ENCODE peak calls at places on chromosomes 13 and 19, in seven cellular contexts. E is IMR-90, R is H9, M is neuronal stem cell, T is H1, P is mesendoderm, D is trophoblast cell. U is an unnamed sample.

GRCh38 chr19:34135033-34135370 is 37.3 kb upstream of the LSM14A start:
- DNase-seq in E (no peak), R (no peak), M (no peak), T (no peak), P (no peak), D (no peak), U (no peak)

GRCh38 chr13:48818495-48818961 is 157.2 kb upstream of the FNDC3A start:
- DNase-seq in E (peak), R (no peak), M (no peak), T (no peak), P (peak), D (peak), U (peak)

GRCh38 chr19:8115805-8116396 is 33.5 kb downstream of the FBN3 start:
- DNase-seq in E (no peak), R (no peak), M (no peak), T (no peak), P (no peak), D (no peak), U (no peak)

GRCh38 chr19:19111138-19111835 is 27.0 kb downstream of the TMEM161A start:
- DNase-seq in E (no peak), R (no peak), M (no peak), T (no peak), P (no peak), D (no peak), U (no peak)

GRCh38 chr19:35135389-35135909 is 590 bp upstream of the LGI4 start:
- DNase-seq in E (peak), R (peak), M (peak), T (peak), P (peak), D (peak), U (peak)

GRCh38 chr19:1811472-1811894 is 593 bp downstream of the ATP8B3 start:
- DNase-seq in E (peak), R (no peak), M (no peak), T (no peak), P (peak), D (peak), U (peak)

GRCh38 chr19:3398114-3398899 is 31.9 kb downstream of the NFIC start:
- DNase-seq in E (peak), R (peak), M (no peak), T (no peak), P (peak), D (no peak), U (peak)

GRCh38 chr13:50192272-50192813 is 177.1 kb downstream of the KCNRG start:
- DNase-seq in E (no peak), R (no peak), M (no peak), T (no peak), P (no peak), D (no peak), U (no peak)

GRCh38 chr13:23007430-23007829 is 173.3 kb upstream of the SGCG start:
- DNase-seq in E (no peak), R (no peak), M (no peak), T (no peak), P (no peak), D (no peak), U (no peak)

GRCh38 chr13:77290342-77290741 is 36.6 kb downstream of the MYCBP2 start:
- DNase-seq in E (no peak), R (no peak), M (no peak), T (no peak), P (no peak), D (no peak), U (no peak)
- H3K4ac ChIP-seq in E (no peak), R (no peak), M (no peak), T (peak), P (no peak), D (no peak), U (no peak)

GRCh38 chr13:24670174-24670573 is 10.0 kb upstream of the ATP12A start:
- DNase-seq in E (no peak), R (no peak), M (no peak), T (no peak), P (no peak), D (no peak), U (no peak)
- H4K8ac ChIP-seq in E (no peak), R (no peak), M (no peak), T (no peak), P (no peak), D (no peak), U (no peak)

GRCh38 chr19:55275851-55276719 is 3.8 kb downstream of the HSPBP1 start:
- DNase-seq in E (no peak), R (no peak), M (no peak), T (no peak), P (no peak), D (no peak), U (no peak)

GRCh38 chr19:55277494-55277893 is 2.4 kb downstream of the HSPBP1 start:
- DNase-seq in E (no peak), R (no peak), M (no peak), T (no peak), P (no peak), D (no peak), U (no peak)

GRCh38 chr19:55272142-55272541 is 7.8 kb downstream of the HSPBP1 start:
- DNase-seq in E (no peak), R (no peak), M (no peak), T (no peak), P (no peak), D (no peak), U (no peak)

GRCh38 chr19:55276720-55277430 is 3.0 kb downstream of the HSPBP1 start:
- DNase-seq in E (no peak), R (no peak), M (no peak), T (no peak), P (no peak), D (no peak), U (no peak)

GRCh38 chr19:55273978-55274707 is 5.8 kb downstream of the HSPBP1 start:
- DNase-seq in E (no peak), R (no peak), M (no peak), T (no peak), P (no peak), D (no peak), U (no peak)
- H2AK5ac ChIP-seq in E (no peak), R (no peak), M (no peak), T (no peak), P (no peak), D (no peak), U (no peak)

GRCh38 chr13:39835253-39835652 is 179.8 kb downstream of the COG6 start:
- DNase-seq in E (no peak), R (no peak), M (peak), T (no peak), P (peak), D (peak), U (no peak)

GRCh38 chr13:39840201-39840600 is 184.7 kb downstream of the COG6 start:
- DNase-seq in E (no peak), R (no peak), M (no peak), T (no peak), P (no peak), D (peak), U (no peak)

GRCh38 chr13:39836038-39836437 is 180.6 kb downstream of the COG6 start:
- DNase-seq in E (no peak), R (no peak), M (no peak), T (no peak), P (peak), D (peak), U (no peak)
- H3K4ac ChIP-seq in E (no peak), R (no peak), M (no peak), T (no peak), P (no peak), D (no peak), U (no peak)

GRCh38 chr19:6787393-6787792 is 14.9 kb downstream of the VAV1 start:
- DNase-seq in E (no peak), R (no peak), M (no peak), T (no peak), P (no peak), D (no peak), U (no peak)

GRCh38 chr19:6790194-6791128 is 18.0 kb downstream of the VAV1 start:
- DNase-seq in E (no peak), R (no peak), M (no peak), T (no peak), P (no peak), D (no peak), U (no peak)

GRCh38 chr19:6793411-6793810 is 20.9 kb downstream of the VAV1 start:
- DNase-seq in E (no peak), R (no peak), M (no peak), T (no peak), P (no peak), D (no peak), U (no peak)

GRCh38 chr19:6791237-6791636 is 18.7 kb downstream of the VAV1 start:
- DNase-seq in E (no peak), R (no peak), M (no peak), T (no peak), P (no peak), D (no peak), U (no peak)

DNA sequence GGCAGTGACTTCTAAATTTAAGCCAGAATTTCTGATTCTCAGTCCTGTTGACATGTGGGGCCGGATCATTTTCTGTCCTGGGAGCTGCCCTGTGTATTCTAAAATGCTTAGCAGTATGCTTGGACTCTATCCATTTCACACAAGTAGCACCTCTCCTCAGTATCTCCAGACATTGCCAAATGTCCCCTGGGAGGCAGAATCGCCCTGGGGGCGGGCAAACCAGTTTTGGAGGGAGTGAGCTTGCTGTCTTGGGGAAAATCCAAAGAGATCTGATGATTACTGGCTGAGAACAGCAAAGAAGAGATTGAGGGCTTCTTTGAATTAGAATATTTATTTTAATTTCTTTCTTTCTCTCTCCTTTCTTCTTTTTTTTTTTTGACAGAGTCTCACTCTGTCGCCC is 16.4 kb downstream of the VAV1 start:
- DNase-seq in E (no peak), R (no peak), M (no peak), T (no peak), P (no peak), D (peak), U (no peak)
- H4K8ac ChIP-seq in E (no peak), R (no peak), M (no peak), T (no peak), P (no peak), D (no peak), U (no peak)

DNA sequence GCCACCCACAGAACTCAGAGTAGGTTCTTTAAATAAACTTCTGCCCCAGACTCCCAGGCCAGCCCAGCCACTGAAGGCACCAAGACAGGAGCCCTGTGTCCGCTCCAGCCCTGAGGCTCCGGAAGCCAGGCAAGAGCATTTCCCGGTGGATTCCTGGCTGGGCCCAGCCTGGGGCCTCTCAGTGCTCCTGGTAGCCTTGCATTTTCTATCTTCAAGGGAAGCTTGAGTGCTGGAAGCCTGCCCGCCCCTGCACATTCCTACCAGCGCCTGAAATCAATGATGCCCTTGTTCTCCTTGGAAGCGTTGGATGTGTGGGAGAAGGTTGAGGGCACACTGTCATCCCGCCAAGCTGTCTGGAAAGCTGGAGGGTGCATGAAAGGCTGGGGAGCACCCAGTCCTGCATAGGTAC is 70.3 kb downstream of the ALOX5AP start:
- DNase-seq in E (peak), R (no peak), M (no peak), T (no peak), P (peak), D (peak), U (no peak)
- H2AK5ac ChIP-seq in E (peak), R (no peak), M (no peak), T (no peak), P (no peak), D (no peak), U (peak)

DNA sequence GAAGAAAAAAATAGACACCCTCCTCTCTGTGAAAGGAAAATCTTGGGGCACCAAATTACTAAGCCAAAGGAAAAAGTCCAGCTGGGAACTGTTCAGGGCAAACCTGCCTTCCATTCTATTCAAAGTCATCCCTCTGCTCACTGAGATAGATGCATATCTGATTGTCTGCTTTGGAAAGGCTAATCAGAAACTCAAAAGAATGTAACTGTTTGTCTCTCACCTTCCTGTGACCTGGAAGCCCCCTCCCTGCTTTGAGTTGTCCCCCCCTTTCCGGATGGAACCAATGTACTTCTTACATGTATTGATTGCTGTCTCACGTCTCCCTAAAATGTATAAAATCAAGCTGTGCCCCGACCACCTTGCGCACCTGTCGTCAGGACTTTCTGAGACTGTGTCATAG is 216.0 kb upstream of the SOX1 start:
- DNase-seq in E (no peak), R (no peak), M (no peak), T (peak), P (peak), D (no peak), U (no peak)
- H3K4ac ChIP-seq in E (no peak), R (no peak), M (no peak), T (no peak), P (no peak), D (no peak), U (no peak)

GRCh38 chr13:34640179-34640929 is 301.7 kb upstream of the NBEA start:
- DNase-seq in E (no peak), R (no peak), M (no peak), T (no peak), P (peak), D (no peak), U (no peak)
- H4K8ac ChIP-seq in E (no peak), R (no peak), M (no peak), T (no peak), P (no peak), D (no peak), U (no peak)

U was measured in mesenchymal stem cell.